ENCODE peak calls at places on chromosomes 4 and X, in ten cellular contexts. M is MCF 10A; Y is H54; T is NCI-H1105; A is effector memory CD8-positive, alpha-beta T cell; O is T-helper 1 cell; B is NCI-H1092; S is right atrium auricular region; R is MV-4-11; N is activated effector memory CD4-positive, alpha-beta T cell treated with Interleukin-2 at 50 U/mL for 16 hours. X is an unnamed sample.

GRCh38 chr4:121411151-121411744 is 30.4 kb upstream of the QRFPR start:
- DNase-seq in M (no peak), Y (no peak), T (no peak), A (no peak), O (no peak), B (no peak), S (no peak), R (no peak), N (no peak), X (no peak)

GRCh38 chrX:15376956-15377355 is 7.3 kb downstream of the VEGFD start:
- DNase-seq in M (no peak), Y (no peak), T (no peak), A (no peak), O (no peak), B (no peak), S (no peak), R (no peak), N (no peak), X (no peak)

GRCh38 chr4:23962462-23962861 is 72.6 kb upstream of the PPARGC1A start:
- DNase-seq in M (no peak), Y (no peak), T (no peak), A (no peak), O (no peak), B (no peak), S (no peak), R (no peak), N (no peak), X (no peak)

GRCh38 chr4:35038845-35039244 is 1205.5 kb downstream of the ARAP2 start:
- DNase-seq in M (no peak), Y (no peak), T (no peak), A (no peak), O (no peak), B (no peak), S (no peak), R (no peak), N (no peak), X (no peak)

GRCh38 chr4:67713531-67714247 is 12.7 kb upstream of the UBA6 start:
- DNase-seq in M (no peak), Y (no peak), T (no peak), A (no peak), O (no peak), B (no peak), S (no peak), R (no peak), N (no peak), X (no peak)

GRCh38 chr4:7906171-7906581 is 33.5 kb downstream of the AFAP1 start:
- DNase-seq in M (no peak), Y (no peak), T (no peak), A (no peak), O (no peak), B (no peak), S (no peak), R (no peak), N (no peak), X (no peak)

GRCh38 chr4:77930876-77931275 is 68.2 kb downstream of the MRPL1 start:
- DNase-seq in M (no peak), Y (no peak), T (no peak), A (no peak), O (no peak), B (no peak), S (no peak), R (no peak), N (no peak), X (no peak)

GRCh38 chr4:103936653-103937145 is 216.9 kb upstream of the TACR3 start:
- DNase-seq in M (no peak), Y (no peak), T (no peak), A (no peak), O (no peak), B (no peak), S (no peak), R (no peak), N (no peak), X (no peak)

GRCh38 chr4:124183926-124184325 is 528.6 kb downstream of the ANKRD50 start:
- DNase-seq in M (no peak), Y (no peak), T (no peak), A (no peak), O (no peak), B (no peak), S (no peak), R (no peak), N (no peak), X (no peak)

GRCh38 chr4:56463711-56464110 is 3.7 kb upstream of the SRP72 start:
- DNase-seq in M (no peak), Y (no peak), T (no peak), A (no peak), O (no peak), B (no peak), S (no peak), R (peak), N (no peak), X (no peak)

GRCh38 chr4:4317496-4318232 is 27.6 kb downstream of the ZBTB49 start:
- DNase-seq in M (no peak), Y (no peak), T (no peak), A (no peak), O (no peak), B (no peak), S (no peak), R (no peak), N (no peak), X (no peak)

GRCh38 chr4:7824218-7824617 is 115.4 kb downstream of the AFAP1 start:
- DNase-seq in M (no peak), Y (no peak), T (no peak), A (no peak), O (no peak), B (no peak), S (no peak), R (no peak), N (no peak), X (no peak)

GRCh38 chr4:144709793-144710525 is 64.0 kb downstream of the HHIP start:
- DNase-seq in M (peak), Y (peak), T (no peak), A (no peak), O (no peak), B (no peak), S (no peak), R (no peak), N (no peak), X (no peak)

GRCh38 chr4:158630893-158631292 is 40.8 kb downstream of the C4orf46 start:
- DNase-seq in M (peak), Y (no peak), T (no peak), A (no peak), O (no peak), B (no peak), S (no peak), R (no peak), N (no peak), X (no peak)

GRCh38 chr4:26267087-26267486 is 53.7 kb upstream of the RBPJ start:
- DNase-seq in M (no peak), Y (no peak), T (no peak), A (no peak), O (no peak), B (no peak), S (peak), R (no peak), N (no peak), X (no peak)

GRCh38 chr4:168309781-168310180 is 8.8 kb downstream of the DDX60 start:
- DNase-seq in M (no peak), Y (no peak), T (peak), A (no peak), O (no peak), B (peak), S (no peak), R (no peak), N (no peak), X (no peak)

GRCh38 chr4:15186149-15186548 is 183.9 kb downstream of the CPEB2 start:
- DNase-seq in M (no peak), Y (no peak), T (no peak), A (no peak), O (no peak), B (peak), S (no peak), R (no peak), N (no peak), X (no peak)

GRCh38 chr4:87071401-87071800 is 136.6 kb downstream of the AFF1 start:
- DNase-seq in M (no peak), Y (no peak), T (peak), A (no peak), O (no peak), B (peak), S (no peak), R (no peak), N (no peak), X (no peak)

GRCh38 chr4:75745192-75745591 is 20.8 kb downstream of the USO1 start:
- DNase-seq in M (peak), Y (peak), T (no peak), A (no peak), O (no peak), B (no peak), S (no peak), R (peak), N (no peak), X (no peak)

GRCh38 chr4:14877246-14878220 is 124.7 kb upstream of the CPEB2 start:
- DNase-seq in M (no peak), Y (no peak), T (no peak), A (no peak), O (no peak), B (no peak), S (no peak), R (peak), N (no peak), X (no peak)

GRCh38 chr4:126701756-126702155 is 931.0 kb upstream of the INTU start:
- DNase-seq in M (peak), Y (no peak), T (no peak), A (no peak), O (no peak), B (peak), S (no peak), R (no peak), N (no peak), X (no peak)

GRCh38 chrX:40068048-40068447 is 29.7 kb downstream of the BCOR start:
- DNase-seq in M (peak), Y (no peak), T (no peak), A (no peak), O (no peak), B (no peak), S (no peak), R (peak), N (no peak), X (no peak)

GRCh38 chrX:72080150-72080549 is 51.6 kb downstream of the RTL5 start:
- DNase-seq in M (no peak), Y (no peak), T (no peak), A (no peak), O (no peak), B (no peak), S (no peak), R (peak), N (no peak), X (no peak)

X was measured in naive B cell.